ENCODE peak calls at places on chromosomes 7 and 10, in four cellular contexts. T is A549, D is stomach, V is tibial nerve. P is an unnamed sample.

GRCh38 chr10:62831346-62831745 is 15.2 kb upstream of the EGR2 start:
- DNase-seq in T (no peak), D (no peak), V (no peak), P (no peak)

GRCh38 chr7:52547301-52547920 is 488.0 kb upstream of the POM121L12 start:
- DNase-seq in T (no peak), D (no peak), V (no peak), P (no peak)

GRCh38 chr7:43905954-43906326 is 456 bp downstream of the URGCP start:
- DNase-seq in T (peak; percentile 48), D (peak; percentile 28), V (no peak), P (peak; percentile 67)

GRCh38 chr10:107409517-107409916 is 245.0 kb upstream of the SORCS1 start:
- DNase-seq in T (no peak), D (no peak), V (no peak), P (no peak)

GRCh38 chr7:30028749-30029635 is 780 bp downstream of the PLEKHA8 start:
- DNase-seq in T (peak; percentile 40), D (no peak), V (no peak), P (peak; percentile 82)

GRCh38 chr7:133815677-133816210 is 311.4 kb upstream of the LRGUK start:
- DNase-seq in T (no peak), D (no peak), V (no peak), P (no peak)

GRCh38 chr10:63313066-63313465 is 152.7 kb downstream of the JMJD1C start:
- DNase-seq in T (no peak), D (no peak), V (no peak), P (no peak)

GRCh38 chr10:78672898-78673297 is 395.9 kb upstream of the ZMIZ1 start:
- DNase-seq in T (no peak), D (no peak), V (no peak), P (no peak)

GRCh38 chr10:7756360-7756992 is 31.3 kb downstream of the KIN start:
- DNase-seq in T (peak; percentile 12), D (peak; percentile 34), V (no peak), P (no peak)

GRCh38 chr7:81990395-81990794 is 220.5 kb upstream of the HGF start:
- DNase-seq in T (no peak), D (no peak), V (no peak), P (no peak)

GRCh38 chr10:122279725-122280141 is 8.6 kb downstream of the BTBD16 start:
- DNase-seq in T (peak; percentile 24), D (peak; percentile 34), V (no peak), P (no peak)

GRCh38 chr10:72094574-72094973 is 6.2 kb upstream of the SPOCK2 start:
- DNase-seq in T (no peak), D (no peak), V (no peak), P (no peak)

GRCh38 chr10:33422779-33423520 is 88.5 kb upstream of the NRP1 start:
- DNase-seq in T (no peak), D (no peak), V (no peak), P (no peak)

GRCh38 chr7:153588596-153588995 is 463.6 kb upstream of the DPP6 start:
- DNase-seq in T (no peak), D (no peak), V (no peak), P (no peak)

GRCh38 chr7:29607259-29607658 is 43.6 kb downstream of the PRR15 start:
- DNase-seq in T (no peak), D (no peak), V (no peak), P (no peak)

GRCh38 chr7:141276031-141276430 is 202.2 kb downstream of the TMEM178B start:
- DNase-seq in T (no peak), D (no peak), V (no peak), P (no peak)

GRCh38 chr10:11910102-11910501 is 86.9 kb downstream of the PROSER2 start:
- DNase-seq in T (no peak), D (no peak), V (no peak), P (peak; percentile 63)

GRCh38 chr10:80501381-80501912 is 36.3 kb upstream of the SH2D4B start:
- DNase-seq in T (no peak), D (peak; percentile 14), V (no peak), P (no peak)

GRCh38 chr10:79285315-79286185 is 61.7 kb upstream of the PPIF start:
- DNase-seq in T (no peak), D (no peak), V (no peak), P (no peak)

GRCh38 chr10:102554531-102554930 is 50.8 kb downstream of the SUFU start:
- DNase-seq in T (no peak), D (no peak), V (no peak), P (no peak)

GRCh38 chr7:150322833-150323681 is at the start of the genes ACTR3C and LRRC61:
- DNase-seq in T (no peak), D (peak; percentile 75), V (no peak), P (no peak)
- TF ChIP-seq POLR2A in T (no peak), D (no peak), V (no peak), P (no peak)

GRCh38 chr7:7311001-7311400 is 128.7 kb downstream of the C1GALT1 start:
- DNase-seq in T (no peak), D (no peak), V (no peak), P (no peak)
- TF ChIP-seq EP300 in T (no peak), D (no peak), V (no peak), P (no peak)

GRCh38 chr10:103818765-103819374 is 36.5 kb downstream of the SH3PXD2A start:
- DNase-seq in T (no peak), D (no peak), V (no peak), P (peak; percentile 54)
- H3K4me1 ChIP-seq in T (peaks cover 47% of the 10 kb centered on the region), D (peaks cover 32% of the 10 kb centered on the region), V (peaks cover 86% of the 10 kb centered on the region), P (peaks cover 29% of the 10 kb centered on the region)

GRCh38 chr7:46633816-46634215 is 712.7 kb upstream of the IGFBP3 start:
- DNase-seq in T (no peak), D (no peak), V (no peak), P (no peak)
- TF ChIP-seq POLR2A in T (no peak), D (no peak), V (no peak), P (no peak)

GRCh38 chr7:122768827-122769226 is 66.1 kb upstream of the RNF148 start:
- DNase-seq in T (no peak), D (no peak), V (no peak), P (no peak)
- TF ChIP-seq EP300 in T (no peak), D (no peak), V (no peak), P (no peak)

GRCh38 chr7:155594163-155594732 is 47.9 kb upstream of the CNPY1 start:
- DNase-seq in T (no peak), D (peak; percentile 24), V (no peak), P (no peak)
- H3K4me1 ChIP-seq in T (peaks cover 47% of the 10 kb centered on the region), D (peaks cover 7% of the 10 kb centered on the region), V (peaks cover 4% of the 10 kb centered on the region), P (no peaks in the 10 kb centered on the region)